ENCODE peak calls at places on chromosomes 6 and 20, in nine cellular contexts. N is body of pancreas; A is transverse colon; J is astrocyte; H is pancreas; Q is cardiac muscle cell; B is colonic mucosa; R is endodermal cell; L is CD8-positive, alpha-beta memory T cell. E is an unnamed sample.

GRCh38 chr6:25882066-25882496 is 8.0 kb upstream of the SLC17A3 start:
- DNase-seq in N (no peak), H (peak; percentile 77), L (peak; percentile 46), B (peak; percentile 16), R (peak; percentile 89), Q (peak; percentile 30), J (no peak), A (peak; percentile 13), E (peak; percentile 35)

GRCh38 chr6:43242908-43243648 is at the start of gene TTBK1:
- DNase-seq in B (no peak), L (no peak), N (no peak), H (no peak), A (no peak), R (no peak), J (no peak), Q (no peak), E (no peak)

GRCh38 chr20:50777373-50777772 is 17.5 kb upstream of the BCAS4 start:
- DNase-seq in J (no peak), N (no peak), B (no peak), R (no peak), H (no peak), Q (no peak), A (no peak), L (no peak), E (no peak)

GRCh38 chr6:159838020-159838744 is 38.1 kb downstream of the PNLDC1 start:
- DNase-seq in Q (no peak), N (no peak), H (no peak), B (no peak), L (no peak), A (no peak), R (peak; percentile 62), J (no peak), E (no peak)

GRCh38 chr6:147548930-147549475 is 40.5 kb downstream of the SAMD5 start:
- DNase-seq in H (no peak), L (no peak), A (no peak), R (no peak), B (no peak), N (no peak), J (no peak), Q (no peak), E (no peak)

GRCh38 chr6:127514396-127515227 is 4.5 kb downstream of the MTCL3 start:
- DNase-seq in B (peak; percentile 23), J (peak; percentile 67), A (peak; percentile 12), N (no peak), H (peak; percentile 60), L (peak; percentile 32), Q (peak; percentile 60), R (peak; percentile 89), E (peak; percentile 74)

GRCh38 chr20:10376271-10377075 is 57.5 kb downstream of the MKKS start:
- DNase-seq in N (no peak), Q (no peak), H (no peak), L (no peak), B (no peak), R (no peak), J (peak; percentile 93), A (no peak), E (no peak)

GRCh38 chr6:82840571-82840970 is 225.1 kb downstream of the UBE3D start:
- DNase-seq in Q (no peak), B (no peak), A (no peak), J (peak; percentile 77), H (no peak), R (no peak), N (no peak), L (no peak), E (no peak)

GRCh38 chr20:63208346-63208924 is 7.5 kb downstream of the YTHDF1 start:
- DNase-seq in B (no peak), Q (no peak), J (no peak), A (no peak), R (no peak), N (no peak), L (no peak), H (no peak), E (peak; percentile 11)

GRCh38 chr6:29845405-29846006 is 17.9 kb downstream of the HLA-G start:
- DNase-seq in A (peak; percentile 47), J (no peak), L (no peak), R (no peak), Q (no peak), H (no peak), N (no peak), B (peak; percentile 48), E (no peak)

GRCh38 chr6:88953550-88954386 is 9.7 kb downstream of the RNGTT start:
- DNase-seq in L (no peak), N (no peak), J (no peak), R (no peak), A (no peak), H (no peak), Q (no peak), B (no peak), E (no peak)

GRCh38 chr6:89583559-89583958 is 55.0 kb downstream of the LYRM2 start:
- DNase-seq in N (no peak), Q (no peak), A (no peak), R (peak; percentile 65), B (no peak), J (no peak), L (no peak), H (no peak), E (no peak)

GRCh38 chr20:52230406-52230805 is 38.8 kb upstream of the ZFP64 start:
- DNase-seq in R (no peak), B (peak; percentile 34), L (no peak), J (no peak), N (no peak), A (no peak), Q (no peak), H (no peak), E (no peak)
- H3K27ac ChIP-seq in R (no peak overlapping the region), B (peak overlapping the region; percentile 93), L (no peak overlapping the region), J (no peak overlapping the region), N (no peak overlapping the region), A (peak overlapping the region; percentile 78), Q (no peak overlapping the region), H (no peak overlapping the region), E (no peak overlapping the region)

GRCh38 chr6:39823187-39823815 is 31.1 kb downstream of the DAAM2 start:
- DNase-seq in A (peak; percentile 43), N (no peak), B (peak; percentile 22), H (no peak), Q (no peak), J (no peak), L (no peak), R (no peak), E (peak; percentile 48)

GRCh38 chr6:39821014-39821738 is 29.0 kb downstream of the DAAM2 start:
- DNase-seq in Q (no peak), L (no peak), H (no peak), N (no peak), J (no peak), R (peak; percentile 57), B (no peak), A (no peak), E (no peak)

GRCh38 chr6:39819676-39820075 is 27.5 kb downstream of the DAAM2 start:
- DNase-seq in R (no peak), B (no peak), Q (no peak), H (no peak), A (no peak), L (no peak), J (no peak), N (no peak), E (no peak)

GRCh38 chr6:39820553-39820952 is 28.4 kb downstream of the DAAM2 start:
- DNase-seq in Q (no peak), J (no peak), R (no peak), H (no peak), B (no peak), L (no peak), N (no peak), A (no peak), E (no peak)

DNA sequence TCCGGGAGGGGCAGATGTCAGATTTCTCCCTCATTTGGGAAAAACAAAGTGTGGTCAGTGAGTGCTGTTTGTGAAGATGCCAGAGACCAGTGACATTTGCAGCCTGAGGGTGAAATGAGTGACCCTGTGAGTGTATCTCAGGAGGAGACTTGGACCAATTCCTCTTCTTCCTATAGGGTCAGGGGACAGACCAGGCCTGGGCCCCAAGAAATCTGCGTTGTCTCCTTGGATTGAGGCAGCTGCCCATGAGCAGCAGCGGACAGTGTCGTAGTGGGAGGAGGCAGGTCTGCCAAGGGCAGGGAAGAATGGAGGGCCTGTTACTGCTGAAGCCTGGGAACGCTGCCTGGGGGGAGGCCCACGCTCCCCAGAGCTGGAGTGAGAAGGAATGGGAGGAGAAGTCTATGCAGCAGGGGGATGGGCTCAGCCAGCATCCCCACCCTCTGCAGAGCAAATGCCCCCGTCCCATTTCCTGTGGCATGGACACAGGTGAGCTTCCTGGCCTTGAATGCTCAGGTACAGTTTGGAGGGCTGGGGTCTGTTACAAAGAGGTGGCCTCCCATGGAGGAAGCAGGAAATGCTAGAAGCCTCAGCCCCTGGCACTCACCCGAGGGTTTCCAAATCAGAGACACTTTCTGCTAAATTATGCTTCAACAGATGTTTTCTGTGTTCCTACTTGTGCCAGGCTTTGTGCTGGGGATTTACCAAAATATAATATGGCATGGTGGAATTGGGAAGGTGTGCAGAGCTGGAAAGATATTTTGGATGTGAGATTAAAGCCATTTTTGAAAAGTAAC is 29.8 kb downstream of the DAAM2 start:
- DNase-seq in B (no peak), N (no peak), J (no peak), R (peak; percentile 59), H (no peak), A (no peak), Q (no peak), L (no peak), E (peak; percentile 77)
- H3K4me1 ChIP-seq in B (no peaks in the 10 kb centered on the region), N (peaks cover 7% of the 10 kb centered on the region), J (peaks cover 6% of the 10 kb centered on the region), R (peaks cover 5% of the 10 kb centered on the region), H (no peaks in the 10 kb centered on the region), A (peaks cover 50% of the 10 kb centered on the region), Q (peaks cover 3% of the 10 kb centered on the region), L (no peaks in the 10 kb centered on the region), E (peaks cover 18% of the 10 kb centered on the region)

GRCh38 chr20:57389695-57390603 is 1.2 kb upstream of the RBM38 start:
- DNase-seq in B (no peak), N (no peak), L (peak; percentile 69), R (peak; percentile 75), Q (no peak), J (no peak), H (peak; percentile 81), A (peak; percentile 48), E (peak; percentile 72)
- H3K4me3 ChIP-seq in B (peak overlapping the region; percentile 15), N (no peak overlapping the region), L (peak overlapping the region; percentile 69), R (no peak overlapping the region), Q (no peak overlapping the region), J (no peak overlapping the region), H (peak overlapping the region; percentile 38), A (no peak overlapping the region), E (peak overlapping the region; percentile 26)

GRCh38 chr6:42226251-42227143 is 8.8 kb upstream of the MRPS10 start:
- DNase-seq in N (no peak), L (no peak), B (peak; percentile 84), R (peak; percentile 78), H (no peak), Q (no peak), A (peak; percentile 71), J (peak; percentile 65), E (no peak)
- H3K27ac ChIP-seq in N (no peak overlapping the region), L (peak overlapping the region; percentile 7), B (peak overlapping the region; percentile 76), R (no peak overlapping the region), H (peak overlapping the region; percentile 35), Q (no peak overlapping the region), A (peak overlapping the region; percentile 80), J (peak overlapping the region; percentile 74), E (no peak overlapping the region)

DNA sequence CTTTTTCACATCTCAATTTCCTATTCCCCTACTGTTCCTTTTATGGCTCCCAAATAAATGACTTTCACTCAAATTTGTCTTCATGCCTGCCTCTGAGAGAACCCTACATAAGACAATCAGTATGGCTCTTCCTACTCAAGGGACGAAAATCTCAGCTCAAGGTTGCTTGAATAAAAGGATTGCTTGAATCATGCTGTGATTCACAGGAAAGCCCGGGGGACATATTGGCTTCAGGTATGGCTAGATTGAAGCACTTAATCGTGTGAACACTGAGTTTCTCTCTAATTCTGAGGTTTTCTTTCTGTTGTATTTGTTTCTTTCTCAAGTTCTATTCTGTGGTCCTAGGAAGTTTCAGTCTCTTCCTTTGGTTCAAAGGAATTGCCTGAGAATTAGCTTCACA is 140.3 kb upstream of the SULF2 start:
- DNase-seq in Q (no peak), L (no peak), R (no peak), A (no peak), B (no peak), J (no peak), H (no peak), N (no peak), E (no peak)
- H3K4me1 ChIP-seq in Q (no peaks in the 10 kb centered on the region), L (no peaks in the 10 kb centered on the region), R (no peaks in the 10 kb centered on the region), A (peaks cover 10% of the 10 kb centered on the region), B (no peaks in the 10 kb centered on the region), J (peaks cover 18% of the 10 kb centered on the region), H (no peaks in the 10 kb centered on the region), N (no peaks in the 10 kb centered on the region), E (no peaks in the 10 kb centered on the region)

E was measured in right cardiac atrium.